ENCODE peak calls at places on chromosomes 5 and 9, in seven cellular contexts. E is gastrocnemius medialis, W is cardiac muscle cell, B is foreskin fibroblast, K is GM13977, N is astrocyte, M is lower lobe of right lung. X is an unnamed sample.
A peak's percentile ranks its signal among the peaks of the same experiment; 100 is the strongest.

GRCh38 chr9:91033802-91034201 is 232.2 kb downstream of the SYK start:
- DNase-seq in K (peak; percentile 40), B (no peak), M (no peak), N (no peak), E (no peak), W (peak; percentile 41), X (no peak)

GRCh38 chr9:20312732-20313131 is 309.6 kb downstream of the MLLT3 start:
- DNase-seq in E (no peak), K (no peak), N (peak; percentile 16), W (no peak), M (no peak), B (peak; percentile 41), X (no peak)

GRCh38 chr5:2780421-2781171 is 29.1 kb upstream of the IRX2 start:
- DNase-seq in N (no peak), E (no peak), K (no peak), W (no peak), B (no peak), M (peak; percentile 93), X (no peak)

GRCh38 chr5:178319541-178320041 is 87.0 kb upstream of the PHYKPL start:
- DNase-seq in B (no peak), W (no peak), E (no peak), K (no peak), N (no peak), M (peak; percentile 47), X (no peak)

GRCh38 chr5:92519717-92520632 is 1061.0 kb downstream of the NR2F1-AS1 start:
- DNase-seq in B (peak; percentile 21), M (no peak), W (no peak), K (no peak), E (no peak), N (peak; percentile 59), X (no peak)

GRCh38 chr5:115785395-115786009 is 31.0 kb downstream of the CDO1 start:
- DNase-seq in N (no peak), K (no peak), B (no peak), W (peak; percentile 24), E (no peak), M (no peak), X (no peak)

GRCh38 chr5:91095786-91096380 is 287.2 kb downstream of the ARRDC3 start:
- DNase-seq in M (no peak), B (no peak), W (no peak), E (no peak), N (no peak), K (no peak), X (no peak)

GRCh38 chr9:135983745-135984710 is 22.9 kb upstream of the UBAC1 start:
- DNase-seq in B (no peak), M (no peak), K (no peak), E (no peak), N (no peak), W (no peak), X (no peak)

GRCh38 chr9:69249337-69249736 is 75.3 kb downstream of the TJP2 start:
- DNase-seq in B (no peak), W (no peak), M (no peak), E (no peak), K (no peak), N (no peak), X (no peak)

GRCh38 chr9:105860526-105860925 is 166.2 kb downstream of the TMEM38B start:
- DNase-seq in E (no peak), B (no peak), N (no peak), M (no peak), W (no peak), K (no peak), X (no peak)

GRCh38 chr9:94979904-94980507 is 253.5 kb downstream of the AOPEP start:
- DNase-seq in B (no peak), K (no peak), M (no peak), W (no peak), N (no peak), E (no peak), X (no peak)

GRCh38 chr5:68011801-68012200 is 203.8 kb upstream of the PIK3R1 start:
- DNase-seq in W (no peak), M (no peak), E (no peak), N (peak; percentile 57), K (no peak), B (no peak), X (no peak)

DNA sequence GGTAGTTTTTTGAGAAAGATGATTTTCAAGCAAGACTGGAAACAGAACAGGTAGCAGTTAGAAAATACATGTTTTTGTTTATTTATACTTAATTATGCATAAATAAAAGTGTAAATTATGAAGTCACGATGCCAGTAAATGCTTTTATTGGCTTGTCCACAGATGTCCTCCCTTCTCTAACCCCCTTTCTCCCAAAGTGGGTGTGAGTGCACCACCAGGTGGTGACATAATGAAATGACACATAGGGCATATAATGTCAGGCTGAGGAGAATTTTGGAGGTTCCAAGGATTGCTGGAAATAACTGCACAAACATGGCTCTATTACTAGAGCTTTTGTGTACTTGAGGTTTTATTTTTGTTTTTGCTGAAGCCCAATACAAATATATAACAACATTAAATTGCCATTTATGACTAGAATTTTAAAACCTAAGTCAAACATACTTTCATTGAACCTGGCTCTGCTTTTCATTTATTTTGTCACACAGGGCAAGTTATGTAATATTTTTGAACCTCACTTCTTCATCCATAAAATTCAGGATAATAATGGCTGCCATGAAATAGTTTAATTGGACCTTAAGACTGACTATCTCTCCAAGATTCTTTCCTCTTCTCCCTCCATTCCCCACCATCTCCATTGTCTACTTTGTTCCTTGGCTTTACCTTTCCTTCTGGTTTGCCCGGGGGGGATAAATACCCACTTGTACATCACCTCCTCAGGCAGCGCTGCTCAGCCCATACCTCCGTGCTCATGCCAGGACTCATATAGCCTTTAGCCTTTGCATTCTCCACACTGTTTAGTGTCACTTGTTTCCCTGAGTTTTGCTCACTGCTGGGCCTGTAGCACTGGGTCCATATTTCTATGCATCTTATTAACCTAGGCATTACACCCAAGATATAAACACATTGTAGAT is 168.8 kb downstream of the PDE4D start:
- DNase-seq in K (peak; percentile 26), N (no peak), M (no peak), W (peak; percentile 60), B (peak; percentile 38), E (no peak), X (peak; percentile 36)
- TF ChIP-seq CTCF in K (peak; percentile 81), N (peak; percentile 73), M (peak; percentile 72), W (peak; percentile 76), B (peak; percentile 64), E (peak; percentile 49), X (no peak)

GRCh38 chr5:172336264-172336663 is 52.7 kb upstream of the UBTD2 start:
- DNase-seq in E (no peak), M (no peak), W (no peak), K (no peak), N (no peak), B (no peak), X (no peak)

GRCh38 chr5:172335721-172336120 is 52.2 kb upstream of the UBTD2 start:
- DNase-seq in W (no peak), N (no peak), M (no peak), E (no peak), B (no peak), K (no peak), X (no peak)

GRCh38 chr5:172334641-172335040 is 51.1 kb upstream of the UBTD2 start:
- DNase-seq in B (no peak), E (no peak), M (no peak), K (no peak), W (no peak), N (no peak), X (no peak)

GRCh38 chr5:172336666-172337310 is 53.2 kb upstream of the UBTD2 start:
- DNase-seq in K (no peak), N (no peak), E (no peak), M (no peak), B (no peak), W (no peak), X (no peak)

GRCh38 chr5:172334196-172334595 is 50.6 kb upstream of the UBTD2 start:
- DNase-seq in N (no peak), M (no peak), K (no peak), B (no peak), W (no peak), E (no peak), X (no peak)
- TF ChIP-seq CTCF in N (no peak), M (no peak), K (peak; percentile 34), B (no peak), W (no peak), E (no peak), X (no peak)

DNA sequence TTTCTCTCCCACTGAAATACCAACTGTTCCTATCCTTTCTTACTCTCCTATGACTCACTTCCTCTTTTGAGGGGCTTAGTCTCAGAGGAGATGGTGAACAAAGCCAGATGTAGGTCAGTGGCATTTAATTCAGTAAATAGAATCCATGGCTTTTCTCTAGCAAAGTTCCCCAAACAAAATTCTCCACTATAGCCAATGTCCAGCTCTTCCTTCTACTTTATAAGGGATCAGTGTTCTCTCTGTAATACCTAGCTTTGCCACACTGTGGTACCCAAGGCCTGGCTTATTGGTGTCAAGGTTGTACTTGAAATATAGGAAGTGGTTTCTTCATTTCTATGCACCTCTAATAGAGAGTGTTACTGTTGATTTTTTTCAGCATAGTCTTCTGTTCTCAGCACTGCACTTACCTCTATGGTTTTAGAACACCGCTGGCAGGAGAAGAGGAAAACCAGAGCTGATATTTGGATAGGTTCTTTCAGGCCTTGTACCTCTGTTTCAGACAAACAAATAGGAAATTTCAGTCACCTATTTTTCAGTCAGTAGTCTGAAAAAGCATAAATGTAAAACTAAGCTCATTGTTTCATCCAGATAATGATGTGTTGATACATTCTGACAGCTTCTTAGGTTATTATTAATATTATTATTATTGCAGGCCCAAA is 40.6 kb upstream of the ITGA2 start:
- DNase-seq in K (peak; percentile 57), N (peak; percentile 67), B (peak; percentile 82), M (no peak), W (peak; percentile 79), E (no peak), X (peak; percentile 63)
- TF ChIP-seq CTCF in K (peak; percentile 83), N (peak; percentile 90), B (peak; percentile 61), M (peak; percentile 78), W (peak; percentile 75), E (peak; percentile 56), X (peak; percentile 86)

GRCh38 chr9:126942369-126942768 is 27.8 kb downstream of the RALGPS1 start:
- DNase-seq in M (no peak), K (no peak), N (no peak), W (no peak), E (no peak), B (no peak), X (no peak)

GRCh38 chr9:126953089-126953809 is 38.7 kb downstream of the RALGPS1 start:
- DNase-seq in K (no peak), M (no peak), W (no peak), B (no peak), N (peak; percentile 62), E (no peak), X (no peak)

GRCh38 chr9:126945682-126946081 is 31.1 kb downstream of the RALGPS1 start:
- DNase-seq in M (no peak), W (no peak), B (no peak), K (no peak), N (no peak), E (no peak), X (no peak)

GRCh38 chr9:126952180-126952960 is 37.8 kb downstream of the RALGPS1 start:
- DNase-seq in E (no peak), M (no peak), K (no peak), B (no peak), N (peak; percentile 42), W (peak; percentile 43), X (no peak)

GRCh38 chr9:126947529-126947928 is 32.9 kb downstream of the RALGPS1 start:
- DNase-seq in K (no peak), E (no peak), W (peak; percentile 51), B (no peak), N (no peak), M (no peak), X (no peak)
- TF ChIP-seq CTCF in K (no peak), E (no peak), W (no peak), B (no peak), N (no peak), M (no peak), X (no peak)

GRCh38 chr9:134375430-134376385 is 49.5 kb downstream of the RXRA start:
- DNase-seq in M (no peak), K (no peak), N (peak; percentile 43), E (peak; percentile 96), B (no peak), W (peak; percentile 36), X (peak; percentile 73)
- TF ChIP-seq CTCF in M (peak; percentile 12), K (no peak), N (no peak), E (no peak), B (no peak), W (no peak), X (no peak)

X was measured in body of pancreas.